ENCODE peak calls at places on chromosomes 1 and 21, in five cellular contexts. One of them, this sample, is unnamed.

GRCh38 chr1:34441661-34442060 is 265.0 kb downstream of the C1orf94 start:
- DNase-seq in stimulated activated CD8-positive, alpha-beta memory T cell treated with anti-CD3 and anti-CD28 coated beads, Interleukin-2, amount 100 ng/mL, for 1 hour: no peak
- DNase-seq in cardiac septum: no peak
- DNase-seq in CD4-positive, alpha-beta T cell: no peak
- DNase-seq in effector memory CD4-positive, alpha-beta T cell: no peak
- DNase-seq in this sample: no peak

GRCh38 chr1:10950316-10951172 is 61.9 kb upstream of the TARDBP start:
- DNase-seq in stimulated activated CD8-positive, alpha-beta memory T cell treated with anti-CD3 and anti-CD28 coated beads, Interleukin-2, amount 100 ng/mL, for 1 hour: no peak
- DNase-seq in cardiac septum: no peak
- DNase-seq in CD4-positive, alpha-beta T cell: no peak
- DNase-seq in effector memory CD4-positive, alpha-beta T cell: no peak
- DNase-seq in this sample: no peak

GRCh38 chr1:206419783-206420182 is 50.5 kb upstream of the IKBKE start:
- DNase-seq in stimulated activated CD8-positive, alpha-beta memory T cell treated with anti-CD3 and anti-CD28 coated beads, Interleukin-2, amount 100 ng/mL, for 1 hour: no peak
- DNase-seq in cardiac septum: no peak
- DNase-seq in CD4-positive, alpha-beta T cell: no peak
- DNase-seq in effector memory CD4-positive, alpha-beta T cell: no peak
- DNase-seq in this sample: no peak

GRCh38 chr1:31762726-31763670 is 1.1 kb downstream of the ADGRB2 start:
- DNase-seq in stimulated activated CD8-positive, alpha-beta memory T cell treated with anti-CD3 and anti-CD28 coated beads, Interleukin-2, amount 100 ng/mL, for 1 hour: no peak
- DNase-seq in cardiac septum: no peak
- DNase-seq in CD4-positive, alpha-beta T cell: peak
- DNase-seq in effector memory CD4-positive, alpha-beta T cell: peak
- DNase-seq in this sample: no peak

GRCh38 chr1:45666836-45667235 is 19.5 kb downstream of the GPBP1L1 start:
- DNase-seq in stimulated activated CD8-positive, alpha-beta memory T cell treated with anti-CD3 and anti-CD28 coated beads, Interleukin-2, amount 100 ng/mL, for 1 hour: no peak
- DNase-seq in cardiac septum: no peak
- DNase-seq in CD4-positive, alpha-beta T cell: no peak
- DNase-seq in effector memory CD4-positive, alpha-beta T cell: no peak
- DNase-seq in this sample: no peak

GRCh38 chr1:111179968-111180533 is 20.4 kb downstream of the DENND2D start:
- DNase-seq in stimulated activated CD8-positive, alpha-beta memory T cell treated with anti-CD3 and anti-CD28 coated beads, Interleukin-2, amount 100 ng/mL, for 1 hour: no peak
- DNase-seq in cardiac septum: no peak
- DNase-seq in CD4-positive, alpha-beta T cell: no peak
- DNase-seq in effector memory CD4-positive, alpha-beta T cell: no peak
- DNase-seq in this sample: no peak

GRCh38 chr1:211482306-211482705 is 9.7 kb downstream of the RD3 start:
- DNase-seq in stimulated activated CD8-positive, alpha-beta memory T cell treated with anti-CD3 and anti-CD28 coated beads, Interleukin-2, amount 100 ng/mL, for 1 hour: no peak
- DNase-seq in cardiac septum: peak
- DNase-seq in CD4-positive, alpha-beta T cell: no peak
- DNase-seq in effector memory CD4-positive, alpha-beta T cell: no peak
- DNase-seq in this sample: no peak

GRCh38 chr21:33971492-33972013 is 55.9 kb upstream of the ATP5PO start:
- DNase-seq in stimulated activated CD8-positive, alpha-beta memory T cell treated with anti-CD3 and anti-CD28 coated beads, Interleukin-2, amount 100 ng/mL, for 1 hour: no peak
- DNase-seq in cardiac septum: no peak
- DNase-seq in CD4-positive, alpha-beta T cell: no peak
- DNase-seq in effector memory CD4-positive, alpha-beta T cell: no peak
- DNase-seq in this sample: no peak

GRCh38 chr1:167934407-167935251 is 1.9 kb upstream of the DCAF6 start:
- DNase-seq in stimulated activated CD8-positive, alpha-beta memory T cell treated with anti-CD3 and anti-CD28 coated beads, Interleukin-2, amount 100 ng/mL, for 1 hour: no peak
- DNase-seq in cardiac septum: no peak
- DNase-seq in CD4-positive, alpha-beta T cell: no peak
- DNase-seq in effector memory CD4-positive, alpha-beta T cell: no peak
- DNase-seq in this sample: no peak

GRCh38 chr1:54439550-54440223 is 33.5 kb upstream of the SSBP3 start:
- DNase-seq in stimulated activated CD8-positive, alpha-beta memory T cell treated with anti-CD3 and anti-CD28 coated beads, Interleukin-2, amount 100 ng/mL, for 1 hour: no peak
- DNase-seq in cardiac septum: no peak
- DNase-seq in CD4-positive, alpha-beta T cell: no peak
- DNase-seq in effector memory CD4-positive, alpha-beta T cell: no peak
- DNase-seq in this sample: no peak

GRCh38 chr1:183989078-183989577 is 48.4 kb downstream of the COLGALT2 start:
- DNase-seq in stimulated activated CD8-positive, alpha-beta memory T cell treated with anti-CD3 and anti-CD28 coated beads, Interleukin-2, amount 100 ng/mL, for 1 hour: no peak
- DNase-seq in cardiac septum: no peak
- DNase-seq in CD4-positive, alpha-beta T cell: no peak
- DNase-seq in effector memory CD4-positive, alpha-beta T cell: no peak
- DNase-seq in this sample: no peak

GRCh38 chr1:34052565-34052964 is 112.5 kb downstream of the CSMD2 start:
- DNase-seq in stimulated activated CD8-positive, alpha-beta memory T cell treated with anti-CD3 and anti-CD28 coated beads, Interleukin-2, amount 100 ng/mL, for 1 hour: no peak
- DNase-seq in cardiac septum: no peak
- DNase-seq in CD4-positive, alpha-beta T cell: no peak
- DNase-seq in effector memory CD4-positive, alpha-beta T cell: no peak
- DNase-seq in this sample: no peak

GRCh38 chr1:58813361-58813760 is 29.5 kb upstream of the JUN start:
- DNase-seq in stimulated activated CD8-positive, alpha-beta memory T cell treated with anti-CD3 and anti-CD28 coated beads, Interleukin-2, amount 100 ng/mL, for 1 hour: no peak
- DNase-seq in cardiac septum: no peak
- DNase-seq in CD4-positive, alpha-beta T cell: no peak
- DNase-seq in effector memory CD4-positive, alpha-beta T cell: no peak
- DNase-seq in this sample: no peak

GRCh38 chr1:30083800-30084464 is 639.5 kb downstream of the MATN1 start:
- DNase-seq in stimulated activated CD8-positive, alpha-beta memory T cell treated with anti-CD3 and anti-CD28 coated beads, Interleukin-2, amount 100 ng/mL, for 1 hour: no peak
- DNase-seq in cardiac septum: no peak
- DNase-seq in CD4-positive, alpha-beta T cell: no peak
- DNase-seq in effector memory CD4-positive, alpha-beta T cell: no peak
- DNase-seq in this sample: no peak

GRCh38 chr1:86812286-86812685 is 101.6 kb downstream of the SELENOF start:
- DNase-seq in stimulated activated CD8-positive, alpha-beta memory T cell treated with anti-CD3 and anti-CD28 coated beads, Interleukin-2, amount 100 ng/mL, for 1 hour: no peak
- DNase-seq in cardiac septum: no peak
- DNase-seq in CD4-positive, alpha-beta T cell: no peak
- DNase-seq in effector memory CD4-positive, alpha-beta T cell: no peak
- DNase-seq in this sample: no peak

GRCh38 chr1:68542586-68542985 is 45.7 kb upstream of the DEPDC1 start:
- DNase-seq in stimulated activated CD8-positive, alpha-beta memory T cell treated with anti-CD3 and anti-CD28 coated beads, Interleukin-2, amount 100 ng/mL, for 1 hour: no peak
- DNase-seq in cardiac septum: no peak
- DNase-seq in CD4-positive, alpha-beta T cell: no peak
- DNase-seq in effector memory CD4-positive, alpha-beta T cell: no peak
- DNase-seq in this sample: no peak

GRCh38 chr1:29974345-29974744 is 738.0 kb downstream of the PTPRU start:
- DNase-seq in stimulated activated CD8-positive, alpha-beta memory T cell treated with anti-CD3 and anti-CD28 coated beads, Interleukin-2, amount 100 ng/mL, for 1 hour: no peak
- DNase-seq in cardiac septum: no peak
- DNase-seq in CD4-positive, alpha-beta T cell: no peak
- DNase-seq in effector memory CD4-positive, alpha-beta T cell: no peak
- DNase-seq in this sample: no peak

GRCh38 chr1:100731758-100732157 is 12.2 kb downstream of the VCAM1 start:
- DNase-seq in stimulated activated CD8-positive, alpha-beta memory T cell treated with anti-CD3 and anti-CD28 coated beads, Interleukin-2, amount 100 ng/mL, for 1 hour: no peak
- DNase-seq in cardiac septum: no peak
- DNase-seq in CD4-positive, alpha-beta T cell: no peak
- DNase-seq in effector memory CD4-positive, alpha-beta T cell: no peak
- DNase-seq in this sample: no peak

GRCh38 chr1:224615861-224616760 is at the start of gene CNIH3:
- DNase-seq in stimulated activated CD8-positive, alpha-beta memory T cell treated with anti-CD3 and anti-CD28 coated beads, Interleukin-2, amount 100 ng/mL, for 1 hour: peak
- DNase-seq in cardiac septum: peak
- DNase-seq in CD4-positive, alpha-beta T cell: no peak
- DNase-seq in effector memory CD4-positive, alpha-beta T cell: no peak
- DNase-seq in this sample: no peak

GRCh38 chr1:89262643-89263042 is 10.0 kb downstream of the GBP5 start:
- DNase-seq in stimulated activated CD8-positive, alpha-beta memory T cell treated with anti-CD3 and anti-CD28 coated beads, Interleukin-2, amount 100 ng/mL, for 1 hour: no peak
- DNase-seq in cardiac septum: no peak
- DNase-seq in CD4-positive, alpha-beta T cell: no peak
- DNase-seq in effector memory CD4-positive, alpha-beta T cell: no peak
- DNase-seq in this sample: no peak

GRCh38 chr1:160494620-160495019 is 28.4 kb downstream of the SLAMF6 start:
- DNase-seq in stimulated activated CD8-positive, alpha-beta memory T cell treated with anti-CD3 and anti-CD28 coated beads, Interleukin-2, amount 100 ng/mL, for 1 hour: no peak
- DNase-seq in cardiac septum: no peak
- DNase-seq in CD4-positive, alpha-beta T cell: no peak
- DNase-seq in effector memory CD4-positive, alpha-beta T cell: no peak
- DNase-seq in this sample: no peak

GRCh38 chr1:26408604-26409003 is 2.0 kb upstream of the LIN28A start:
- DNase-seq in stimulated activated CD8-positive, alpha-beta memory T cell treated with anti-CD3 and anti-CD28 coated beads, Interleukin-2, amount 100 ng/mL, for 1 hour: peak
- DNase-seq in cardiac septum: peak
- DNase-seq in CD4-positive, alpha-beta T cell: peak
- DNase-seq in effector memory CD4-positive, alpha-beta T cell: peak
- DNase-seq in this sample: no peak

GRCh38 chr1:178389441-178389840 is 107.3 kb downstream of the CLEC20A start:
- DNase-seq in stimulated activated CD8-positive, alpha-beta memory T cell treated with anti-CD3 and anti-CD28 coated beads, Interleukin-2, amount 100 ng/mL, for 1 hour: no peak
- DNase-seq in cardiac septum: no peak
- DNase-seq in CD4-positive, alpha-beta T cell: no peak
- DNase-seq in effector memory CD4-positive, alpha-beta T cell: no peak
- DNase-seq in this sample: no peak

GRCh38 chr1:246065592-246065991 is 441.5 kb downstream of the SMYD3 start:
- DNase-seq in stimulated activated CD8-positive, alpha-beta memory T cell treated with anti-CD3 and anti-CD28 coated beads, Interleukin-2, amount 100 ng/mL, for 1 hour: no peak
- DNase-seq in cardiac septum: no peak
- DNase-seq in CD4-positive, alpha-beta T cell: no peak
- DNase-seq in effector memory CD4-positive, alpha-beta T cell: no peak
- DNase-seq in this sample: no peak

GRCh38 chr1:231571904-231572303 is 43.4 kb downstream of the TSNAX start:
- DNase-seq in stimulated activated CD8-positive, alpha-beta memory T cell treated with anti-CD3 and anti-CD28 coated beads, Interleukin-2, amount 100 ng/mL, for 1 hour: no peak
- DNase-seq in cardiac septum: no peak
- DNase-seq in CD4-positive, alpha-beta T cell: no peak
- DNase-seq in effector memory CD4-positive, alpha-beta T cell: no peak
- DNase-seq in this sample: no peak

GRCh38 chr1:202317941-202318925 is 23.5 kb downstream of the UBE2T start:
- DNase-seq in stimulated activated CD8-positive, alpha-beta memory T cell treated with anti-CD3 and anti-CD28 coated beads, Interleukin-2, amount 100 ng/mL, for 1 hour: no peak
- DNase-seq in cardiac septum: no peak
- DNase-seq in CD4-positive, alpha-beta T cell: no peak
- DNase-seq in effector memory CD4-positive, alpha-beta T cell: no peak
- DNase-seq in this sample: no peak

GRCh38 chr21:15301736-15302135 is 236.9 kb upstream of the NRIP1 start:
- DNase-seq in stimulated activated CD8-positive, alpha-beta memory T cell treated with anti-CD3 and anti-CD28 coated beads, Interleukin-2, amount 100 ng/mL, for 1 hour: no peak
- DNase-seq in cardiac septum: no peak
- DNase-seq in CD4-positive, alpha-beta T cell: no peak
- DNase-seq in effector memory CD4-positive, alpha-beta T cell: no peak
- DNase-seq in this sample: no peak

This sample was measured in CMK.